ENCODE peak calls at places on chromosome 6, in four cellular contexts. O, P, Z and J are unnamed samples.

GRCh38 chr6:11921017-11921438 is 91.1 kb upstream of the HIVEP1 start:
- DNase-seq in O (no peak), P (peak), Z (no peak), J (no peak)

GRCh38 chr6:81766482-81767069 is 14.1 kb upstream of the TENT5A start:
- DNase-seq in O (peak), P (no peak), Z (no peak), J (no peak)

GRCh38 chr6:37029249-37029959 is 23.9 kb downstream of the FGD2 start:
- DNase-seq in O (peak), P (peak), Z (no peak), J (peak)

GRCh38 chr6:23245559-23245958 is 676.2 kb downstream of the HDGFL1 start:
- DNase-seq in O (no peak), P (no peak), Z (no peak), J (no peak)

GRCh38 chr6:48111143-48111506 is at the start of gene PTCHD4:
- DNase-seq in O (no peak), P (no peak), Z (no peak), J (peak)

GRCh38 chr6:85464260-85464644 is 14.4 kb downstream of the NT5E start:
- DNase-seq in O (no peak), P (no peak), Z (no peak), J (no peak)

GRCh38 chr6:3844097-3844463 is 5.1 kb upstream of the FAM50B start:
- DNase-seq in O (no peak), P (no peak), Z (no peak), J (no peak)

GRCh38 chr6:56669585-56669984 is 26.9 kb upstream of the DST start:
- DNase-seq in O (no peak), P (no peak), Z (no peak), J (no peak)

GRCh38 chr6:52566853-52567279 is 10.0 kb downstream of the TRAM2 start:
- DNase-seq in O (no peak), P (no peak), Z (no peak), J (no peak)

DNA sequence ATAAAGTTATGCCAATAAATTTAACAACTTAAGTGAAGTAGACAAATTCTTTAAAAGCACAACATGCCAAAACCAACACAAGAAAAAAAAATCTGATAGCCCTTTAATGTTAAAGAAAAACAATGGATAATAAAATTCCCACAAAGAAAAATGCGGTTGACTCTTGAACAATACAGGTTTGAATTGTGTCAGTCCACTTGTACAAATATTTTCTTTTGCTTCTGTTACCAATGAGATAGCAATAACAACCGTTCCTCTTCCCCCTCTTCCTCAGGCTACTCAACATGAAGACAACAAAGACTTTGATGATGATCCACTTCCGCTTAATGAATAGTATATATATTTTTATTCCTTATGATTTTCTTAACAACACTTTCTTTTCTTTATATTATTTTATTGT is 283.9 kb upstream of the MAN1A1 start:
- DNase-seq in O (no peak), P (no peak), Z (no peak), J (no peak)
- TF ChIP-seq GABPA in O (no peak), P (no peak), Z (no peak), J (no peak)

GRCh38 chr6:108945686-108946158 is 97.5 kb downstream of the ARMC2 start:
- DNase-seq in O (no peak), P (no peak), Z (no peak), J (no peak)
- TF ChIP-seq GABPA in O (no peak), P (no peak), Z (no peak), J (no peak)

GRCh38 chr6:161639772-161640171 is 365.9 kb upstream of the AGPAT4 start:
- DNase-seq in O (no peak), P (no peak), Z (no peak), J (no peak)

GRCh38 chr6:161649841-161650240 is 376.0 kb upstream of the AGPAT4 start:
- DNase-seq in O (no peak), P (no peak), Z (no peak), J (no peak)

GRCh38 chr6:161641175-161641574 is 367.3 kb upstream of the AGPAT4 start:
- DNase-seq in O (no peak), P (no peak), Z (no peak), J (no peak)

GRCh38 chr6:161644521-161644920 is 370.7 kb upstream of the AGPAT4 start:
- DNase-seq in O (no peak), P (no peak), Z (no peak), J (no peak)
- TF ChIP-seq GABPA in O (no peak), P (no peak), Z (no peak), J (no peak)

GRCh38 chr6:148307400-148307799 is 35.2 kb upstream of the SASH1 start:
- DNase-seq in O (no peak), P (no peak), Z (no peak), J (no peak)
- TF ChIP-seq GABPA in O (no peak), P (no peak), Z (no peak), J (no peak)

GRCh38 chr6:143234686-143235085 is 174.0 kb downstream of the AIG1 start:
- DNase-seq in O (no peak), P (no peak), Z (no peak), J (no peak)

GRCh38 chr6:143233563-143234285 is 173.0 kb downstream of the AIG1 start:
- DNase-seq in O (no peak), P (no peak), Z (no peak), J (no peak)

GRCh38 chr6:143236151-143236788 is 175.6 kb downstream of the AIG1 start:
- DNase-seq in O (no peak), P (no peak), Z (no peak), J (no peak)

GRCh38 chr6:143229402-143229801 is 168.7 kb downstream of the AIG1 start:
- DNase-seq in O (no peak), P (no peak), Z (no peak), J (no peak)

GRCh38 chr6:143232849-143233248 is 172.2 kb downstream of the AIG1 start:
- DNase-seq in O (peak), P (peak), Z (peak), J (peak)
- TF ChIP-seq GABPA in O (no peak), P (no peak), Z (no peak), J (no peak)

GRCh38 chr6:121971886-121972285 is 427.6 kb upstream of the HSF2 start:
- DNase-seq in O (no peak), P (no peak), Z (no peak), J (no peak)
- TF ChIP-seq GABPA in O (no peak), P (no peak), Z (no peak), J (no peak)

DNA sequence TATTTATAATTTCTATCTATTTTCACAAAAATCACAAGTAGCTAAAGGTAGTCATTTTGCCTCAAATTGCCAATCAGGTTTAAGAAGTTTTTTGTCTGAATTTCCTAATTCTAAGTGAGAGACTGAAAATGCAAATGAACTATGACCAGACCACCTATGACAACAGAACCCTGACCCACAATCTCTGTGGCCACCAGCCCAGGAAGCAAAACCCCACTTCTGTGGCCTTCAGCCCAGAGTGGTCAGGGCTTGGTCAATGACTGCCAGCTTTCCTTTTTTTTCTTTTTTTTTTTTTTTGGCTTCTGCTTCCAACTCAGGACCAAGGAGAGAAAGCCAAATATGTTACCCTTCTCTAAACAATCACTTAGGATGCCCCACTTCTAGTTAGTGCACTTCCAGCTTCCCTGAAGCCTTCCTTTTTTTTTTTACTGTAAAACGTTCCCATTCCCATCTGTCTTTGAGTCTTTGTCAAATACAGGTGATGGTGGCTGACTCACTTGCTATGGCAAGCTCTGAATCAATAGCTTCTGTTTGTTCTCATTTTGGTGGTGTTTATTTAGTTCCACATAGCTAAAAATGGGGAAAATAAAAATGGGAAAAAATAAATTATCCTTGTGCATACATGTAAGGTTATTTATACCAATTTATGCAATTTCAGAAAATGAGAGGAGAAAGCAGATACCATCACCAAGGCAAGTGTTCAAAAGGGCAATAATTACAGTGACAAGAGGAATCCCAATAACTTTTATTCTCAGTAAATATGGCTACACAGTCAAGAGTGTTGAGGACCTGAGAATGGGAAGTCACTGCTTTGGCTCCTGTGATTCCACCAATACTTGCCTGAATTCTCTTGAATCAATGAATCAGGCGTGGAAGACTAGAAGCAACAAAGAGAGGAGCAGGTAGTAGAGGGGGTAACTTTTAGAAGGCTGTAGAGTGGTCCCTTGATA is 170.3 kb upstream of the PDE7B start:
- DNase-seq in O (no peak), P (no peak), Z (no peak), J (no peak)
- TF ChIP-seq GABPA in O (no peak), P (no peak), Z (no peak), J (no peak)

DNA sequence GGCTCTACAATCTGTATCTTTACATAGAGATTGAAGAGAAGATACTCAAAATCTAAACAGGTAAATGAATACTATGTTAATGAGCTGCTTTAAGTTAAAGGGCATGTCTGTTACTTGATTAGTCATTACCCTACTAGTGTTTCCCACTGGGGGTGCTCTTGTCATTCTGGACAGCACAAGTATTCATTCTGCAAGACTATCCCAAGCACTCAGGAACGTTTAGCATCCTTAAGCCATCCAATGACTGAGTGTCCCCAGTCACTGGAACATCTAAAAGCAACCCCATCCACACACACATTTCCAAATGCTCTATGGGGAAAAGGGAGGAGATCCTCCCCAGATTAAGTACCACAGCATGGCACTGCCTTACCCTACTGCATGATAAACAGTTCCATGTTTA is 25.7 kb downstream of the EZR start:
- DNase-seq in O (peak), P (peak), Z (no peak), J (no peak)
- TF ChIP-seq GABPA in O (no peak), P (no peak), Z (no peak), J (no peak)

DNA sequence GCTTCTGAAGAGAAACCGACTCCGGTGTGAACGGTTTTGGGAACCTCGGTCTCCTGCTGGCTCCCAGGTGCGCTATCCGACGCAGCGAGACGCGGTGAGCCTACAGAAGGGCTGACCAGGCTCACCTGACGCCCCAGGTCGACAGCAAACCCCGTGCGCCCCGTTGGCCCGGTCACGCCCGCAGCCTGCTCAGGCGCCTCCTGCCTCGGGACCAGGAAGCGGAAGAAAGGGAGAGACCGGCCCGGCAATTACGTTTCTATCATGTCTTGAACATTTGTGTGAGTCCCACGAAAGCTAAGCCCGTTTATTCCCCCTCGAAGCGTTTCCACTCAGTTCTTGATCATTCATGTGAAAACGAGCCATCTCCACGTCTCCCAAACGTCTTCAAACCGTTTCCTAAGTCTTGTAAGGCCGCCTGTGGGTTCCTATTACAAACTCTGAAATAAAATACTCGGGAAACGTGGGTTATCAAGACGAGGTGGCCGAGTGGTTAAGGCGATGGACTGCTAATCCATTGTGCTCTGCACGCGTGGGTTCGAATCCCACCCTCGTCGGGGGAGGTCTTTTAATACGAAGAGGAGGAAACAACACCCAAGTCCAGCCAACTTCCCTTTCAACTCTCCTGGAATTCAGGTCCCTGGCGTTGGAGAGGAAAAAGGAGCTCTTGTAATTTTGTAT is 150.5 kb upstream of the PRSS16 start:
- DNase-seq in O (peak), P (no peak), Z (no peak), J (peak)
- TF ChIP-seq GABPA in O (no peak), P (no peak), Z (no peak), J (no peak)